ENCODE peak calls at places on chromosomes 6 and 20, in four cellular contexts. D is heart right ventricle, G is suprapubic skin, W is tibial nerve. M is an unnamed sample.

GRCh38 chr6:40936810-40937209 is 102.2 kb downstream of the UNC5CL start:
- DNase-seq in D (no peak), W (no peak), G (no peak), M (no peak)

GRCh38 chr6:13554929-13555333 is 19.5 kb upstream of the SIRT5 start:
- DNase-seq in W (no peak), G (no peak), D (peak; percentile 74), M (no peak)

GRCh38 chr6:109760208-109760607 is 69.1 kb downstream of the FIG4 start:
- DNase-seq in G (no peak), D (no peak), W (no peak), M (no peak)

GRCh38 chr6:134466751-134467525 is 149.0 kb upstream of the SGK1 start:
- DNase-seq in W (no peak), D (no peak), G (no peak), M (no peak)

GRCh38 chr6:166450167-166450873 is 67.6 kb upstream of the MPC1 start:
- DNase-seq in G (no peak), D (no peak), W (no peak), M (no peak)

GRCh38 chr6:143677891-143678737 is at the start of gene PHACTR2:
- DNase-seq in W (peak; percentile 65), D (peak; percentile 86), G (peak; percentile 79), M (peak; percentile 47)

GRCh38 chr6:37882724-37883413 is 63.3 kb downstream of the ZFAND3 start:
- DNase-seq in W (no peak), G (no peak), D (no peak), M (no peak)

GRCh38 chr6:1716845-1717244 is 107.1 kb downstream of the FOXC1 start:
- DNase-seq in D (no peak), W (no peak), G (no peak), M (no peak)

GRCh38 chr6:54916858-54917257 is 70.3 kb downstream of the FAM83B start:
- DNase-seq in G (no peak), W (no peak), D (no peak), M (no peak)

GRCh38 chr6:108684809-108685329 is 124.2 kb downstream of the FOXO3 start:
- DNase-seq in D (no peak), G (no peak), W (no peak), M (no peak)

GRCh38 chr20:4011226-4011975 is 4.0 kb downstream of the RNF24 start:
- DNase-seq in G (no peak), D (no peak), W (no peak), M (no peak)
- TF ChIP-seq CTCF in G (no peak), D (no peak), W (no peak), M (no peak)

GRCh38 chr6:161890959-161891358 is 617.1 kb upstream of the AGPAT4 start:
- DNase-seq in D (no peak), G (no peak), W (no peak), M (no peak)
- H3K27me3 ChIP-seq in D (no peaks in the 10 kb centered on the region), G (no peaks in the 10 kb centered on the region), W (no peaks in the 10 kb centered on the region), M (no peaks in the 10 kb centered on the region)

GRCh38 chr20:48886189-48886588 is 35.3 kb upstream of the ARFGEF2 start:
- DNase-seq in G (no peak), W (no peak), D (peak; percentile 16), M (no peak)
- TF ChIP-seq CTCF in G (no peak), W (no peak), D (no peak), M (no peak)

DNA sequence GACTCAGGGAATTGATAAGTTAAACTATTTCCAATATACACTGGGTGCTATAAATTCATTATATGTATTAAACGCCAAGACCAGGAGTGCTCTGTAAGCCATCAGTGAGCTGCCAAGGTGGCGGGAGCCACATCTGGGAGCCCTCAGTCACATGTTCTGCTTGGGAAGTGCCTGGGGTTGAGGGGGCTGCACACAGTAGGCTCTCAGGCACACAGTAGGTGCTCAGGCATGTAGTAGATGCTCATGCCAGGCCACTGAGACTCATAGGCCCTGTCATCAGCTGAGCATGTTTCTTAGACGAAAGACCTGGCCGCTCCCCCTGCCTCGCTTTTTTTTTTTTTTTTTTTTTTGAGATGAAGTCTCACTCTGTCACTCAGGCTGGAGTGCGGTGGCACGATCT is 83.3 kb upstream of the BHLHE23 start:
- DNase-seq in W (no peak), D (no peak), G (no peak), M (no peak)
- H3K27me3 ChIP-seq in W (peaks cover 47% of the 10 kb centered on the region), D (peaks cover 61% of the 10 kb centered on the region), G (peaks cover 84% of the 10 kb centered on the region), M (no peaks in the 10 kb centered on the region)

GRCh38 chr6:44655368-44656342 is 268.1 kb downstream of the CDC5L start:
- DNase-seq in D (peak; percentile 60), W (peak; percentile 89), G (peak; percentile 94), M (peak; percentile 87)

GRCh38 chr6:44660561-44661220 is 273.2 kb downstream of the CDC5L start:
- DNase-seq in D (no peak), G (no peak), W (no peak), M (no peak)

GRCh38 chr6:44659676-44660170 is 272.2 kb downstream of the CDC5L start:
- DNase-seq in D (no peak), G (no peak), W (no peak), M (no peak)

GRCh38 chr6:44658571-44658970 is 271.1 kb downstream of the CDC5L start:
- DNase-seq in D (no peak), W (no peak), G (no peak), M (no peak)

GRCh38 chr6:44657201-44657824 is 269.8 kb downstream of the CDC5L start:
- DNase-seq in W (no peak), G (no peak), D (no peak), M (no peak)
- TF ChIP-seq CTCF in W (no peak), G (no peak), D (no peak), M (no peak)